ENCODE peak calls at places on chromosomes 5 and 9, in four cellular contexts. X, H, P and B are unnamed samples.

GRCh38 chr5:173592050-173592669 is 24.3 kb downstream of the BOD1 start:
- DNase-seq in X (no peak), H (no peak), P (no peak), B (no peak)

GRCh38 chr9:137634016-137634415 is 15.2 kb downstream of the EHMT1 start:
- DNase-seq in X (no peak), H (no peak), P (no peak), B (no peak)

GRCh38 chr5:5270958-5271605 is 131.0 kb downstream of the ADAMTS16 start:
- DNase-seq in X (peak), H (peak), P (peak), B (peak)

GRCh38 chr5:150286820-150287219 is 2.8 kb downstream of the CAMK2A start:
- DNase-seq in X (no peak), H (no peak), P (no peak), B (no peak)

GRCh38 chr5:33371660-33372059 is 69.1 kb upstream of the TARS1 start:
- DNase-seq in X (peak), H (no peak), P (peak), B (no peak)

GRCh38 chr9:83473488-83473971 is 64.7 kb downstream of the FRMD3 start:
- DNase-seq in X (no peak), H (no peak), P (no peak), B (no peak)

GRCh38 chr9:35669331-35670145 is 4.2 kb upstream of the CA9 start:
- DNase-seq in X (peak), H (no peak), P (peak), B (no peak)

GRCh38 chr9:38227061-38227540 is 158.1 kb upstream of the SHB start:
- DNase-seq in X (peak), H (peak), P (peak), B (peak)

GRCh38 chr9:70491798-70492736 is 77.6 kb upstream of the KLF9 start:
- DNase-seq in X (no peak), H (no peak), P (no peak), B (no peak)

GRCh38 chr5:2856206-2856605 is 104.7 kb upstream of the IRX2 start:
- DNase-seq in X (no peak), H (no peak), P (no peak), B (no peak)

GRCh38 chr9:116998305-116998704 is 311.2 kb downstream of the TRIM32 start:
- DNase-seq in X (peak), H (no peak), P (peak), B (no peak)

GRCh38 chr5:15821506-15821905 is 321.5 kb downstream of the FBXL7 start:
- DNase-seq in X (peak), H (peak), P (peak), B (no peak)

GRCh38 chr9:79939819-79940218 is 368.1 kb downstream of the TLE4 start:
- DNase-seq in X (no peak), H (peak), P (no peak), B (no peak)

GRCh38 chr9:92534199-92535159 is 1.3 kb downstream of the ECM2 start:
- DNase-seq in X (no peak), H (peak), P (peak), B (no peak)

GRCh38 chr9:126248680-126249079 is 77.9 kb upstream of the MVB12B start:
- DNase-seq in X (peak), H (no peak), P (peak), B (no peak)

GRCh38 chr5:72604111-72604792 is 97.0 kb upstream of the ZNF366 start:
- DNase-seq in X (no peak), H (peak), P (no peak), B (no peak)

GRCh38 chr5:153539983-153540382 is 49.5 kb downstream of the GRIA1 start:
- DNase-seq in X (no peak), H (no peak), P (no peak), B (no peak)

GRCh38 chr5:34919077-34919476 is 3.6 kb downstream of the BRIX1 start:
- DNase-seq in X (no peak), H (no peak), P (peak), B (no peak)

GRCh38 chr5:175854231-175855040 is 16.9 kb upstream of the CPLX2 start:
- DNase-seq in X (no peak), H (no peak), P (no peak), B (no peak)

GRCh38 chr9:78902051-78902450 is 605.1 kb downstream of the PSAT1 start:
- DNase-seq in X (no peak), H (no peak), P (no peak), B (no peak)

GRCh38 chr9:133511607-133512006 is 13.2 kb downstream of the MYMK start:
- DNase-seq in X (no peak), H (no peak), P (no peak), B (no peak)

GRCh38 chr9:27088981-27089380 is 20.0 kb upstream of the TEK start:
- DNase-seq in X (peak), H (no peak), P (peak), B (no peak)

GRCh38 chr5:121979691-121980090 is 17.9 kb downstream of the SRFBP1 start:
- DNase-seq in X (no peak), H (no peak), P (peak), B (no peak)

GRCh38 chr9:112041536-112042243 is 133.4 kb downstream of the SUSD1 start:
- DNase-seq in X (peak), H (peak), P (peak), B (peak)

GRCh38 chr5:137075163-137075970 is 423.8 kb downstream of the SPOCK1 start:
- DNase-seq in X (peak), H (peak), P (peak), B (peak)

GRCh38 chr9:129987047-129987446 is 55.9 kb downstream of the FNBP1 start:
- DNase-seq in X (no peak), H (no peak), P (no peak), B (no peak)
- H2AFZ ChIP-seq in X (no peak), H (no peak), P (no peak), B (no peak)

GRCh38 chr9:109781541-109782197 is 1.7 kb downstream of the PALM2AKAP2 start:
- DNase-seq in X (peak), H (no peak), P (peak), B (no peak)
- H3K4me3 ChIP-seq in X (peak), H (no peak), P (peak), B (no peak)

GRCh38 chr5:178114325-178115135 is 1.2 kb downstream of the N4BP3 start:
- DNase-seq in X (no peak), H (no peak), P (no peak), B (no peak)
- H2AFZ ChIP-seq in X (no peak), H (peak), P (no peak), B (peak)

DNA sequence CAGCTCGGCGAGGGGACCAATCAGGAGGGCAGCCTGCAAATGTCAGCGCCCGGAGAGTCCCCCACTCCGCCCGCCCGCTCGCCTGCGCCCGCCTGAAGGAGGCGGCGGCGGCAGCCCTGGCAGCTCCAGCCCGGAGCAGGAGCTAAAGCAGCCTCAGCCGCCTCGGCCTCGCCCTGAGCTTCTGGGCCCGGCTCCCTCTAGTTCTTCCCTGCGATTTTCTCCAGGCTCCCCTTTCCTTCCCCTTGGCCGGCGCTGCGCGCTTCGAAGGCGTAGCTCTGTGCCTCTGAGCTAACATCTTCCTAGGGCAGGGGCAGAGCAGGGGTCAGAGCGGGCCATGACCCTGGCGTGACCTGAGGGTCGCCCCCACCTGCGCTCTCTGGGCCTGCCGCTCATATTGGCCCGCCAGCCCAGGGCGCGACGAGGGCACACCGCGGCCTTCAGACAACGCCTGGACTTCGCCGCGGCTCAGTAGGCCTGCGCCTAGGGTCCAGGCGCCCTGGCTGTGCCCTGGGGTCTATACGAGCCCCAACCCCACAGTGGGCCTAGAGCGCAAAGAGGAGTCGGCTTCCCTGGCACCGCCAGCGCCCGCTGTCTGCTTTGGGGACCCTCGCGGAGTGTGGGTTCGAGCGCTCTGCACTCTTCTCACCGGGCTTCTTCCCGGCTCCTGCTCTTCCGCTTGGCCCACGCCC is 394 bp upstream of the OTP start:
- DNase-seq in X (no peak), H (no peak), P (no peak), B (no peak)
- H3K4me3 ChIP-seq in X (no peak), H (no peak), P (no peak), B (no peak)

DNA sequence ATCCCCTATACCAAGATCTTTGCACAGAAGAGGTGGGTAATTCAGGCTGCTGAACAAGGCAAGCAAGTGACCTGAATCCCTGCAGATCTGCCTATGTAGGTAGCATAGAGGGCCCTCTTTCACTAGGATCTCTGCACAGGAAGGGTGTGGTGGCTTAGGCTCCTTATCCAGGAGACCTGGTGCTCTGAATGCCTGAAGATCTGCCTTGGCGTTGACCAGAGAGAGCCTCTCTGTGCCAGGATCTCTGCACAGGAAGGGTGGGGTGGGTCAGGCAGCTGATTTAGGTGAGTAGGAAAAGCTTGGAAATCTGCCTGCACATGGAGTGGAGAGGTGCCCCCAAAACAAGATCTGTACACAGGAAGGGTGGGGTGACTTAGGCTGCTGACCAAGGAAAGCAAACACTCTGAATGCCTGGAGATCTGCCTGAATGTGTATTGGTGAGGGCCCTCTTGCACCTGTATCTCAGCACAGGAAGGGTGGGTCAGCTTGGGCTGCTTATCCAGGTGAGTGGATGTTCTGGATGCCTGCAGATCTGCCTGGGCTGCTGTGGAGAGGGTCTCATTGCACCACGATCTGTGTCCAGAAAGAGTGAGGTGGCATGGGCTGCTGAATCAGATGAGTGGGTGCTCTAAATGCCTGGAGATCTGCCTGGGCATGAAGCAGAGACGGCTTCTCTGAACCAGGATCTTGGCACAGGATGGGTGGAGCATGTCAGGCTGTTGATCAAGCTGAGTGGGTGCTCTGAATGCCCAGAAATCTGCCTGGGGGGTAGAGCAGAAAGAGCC is 365.9 kb downstream of the DMAC1 start:
- DNase-seq in X (no peak), H (no peak), P (no peak), B (peak)
- H2AFZ ChIP-seq in X (no peak), H (no peak), P (no peak), B (peak)

GRCh38 chr9:21789541-21790037 is 12.8 kb upstream of the MTAP start:
- DNase-seq in X (peak), H (peak), P (peak), B (peak)
- H3K4me3 ChIP-seq in X (peak), H (no peak), P (peak), B (peak)

GRCh38 chr9:134774991-134775540 is 105.5 kb upstream of the FCN2 start:
- DNase-seq in X (no peak), H (no peak), P (no peak), B (no peak)
- H2AFZ ChIP-seq in X (no peak), H (no peak), P (no peak), B (no peak)

GRCh38 chr5:170353011-170353890 is 35.9 kb downstream of the KCNMB1 start:
- DNase-seq in X (no peak), H (no peak), P (peak), B (no peak)
- H3K4me3 ChIP-seq in X (no peak), H (no peak), P (peak), B (no peak)

DNA sequence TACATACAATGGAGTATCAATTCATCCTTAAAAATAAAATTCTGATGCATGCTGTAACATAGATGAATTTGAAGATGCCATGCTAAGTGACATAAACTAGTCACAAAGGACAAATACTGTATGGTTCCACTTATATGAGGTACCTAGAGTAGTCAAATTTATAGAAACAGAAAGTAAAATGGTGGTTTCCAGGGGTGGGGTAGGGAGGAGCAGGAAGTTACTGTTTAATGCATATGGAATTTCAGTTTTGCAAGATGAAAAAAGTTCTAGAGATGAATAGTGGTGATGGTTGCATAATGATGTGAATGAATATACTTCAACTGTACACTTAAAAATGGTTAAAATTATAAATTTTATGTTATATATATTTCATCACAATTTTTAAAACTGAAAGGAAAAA is 57.3 kb upstream of the FNIP1 start:
- DNase-seq in X (no peak), H (no peak), P (peak), B (no peak)
- H2AFZ ChIP-seq in X (peak), H (no peak), P (no peak), B (peak)

GRCh38 chr5:26903469-26903868 is 134.9 kb downstream of the CDH9 start:
- DNase-seq in X (no peak), H (no peak), P (no peak), B (no peak)
- H3K4me3 ChIP-seq in X (no peak), H (no peak), P (no peak), B (no peak)